ENCODE peak calls at places on chromosome 15, in six cellular contexts. One of them, this sample, is unnamed.

GRCh38 chr15:83919319-83919830 is 265.5 kb downstream of the ADAMTSL3 start:
- DNase-seq in fibroblast of lung: no peak
- DNase-seq in stomach: no peak
- DNase-seq in thoracic aorta: no peak
- DNase-seq in HCT116: no peak
- DNase-seq in heart left ventricle: no peak
- DNase-seq in this sample: no peak

GRCh38 chr15:91985297-91985696 is 131.8 kb downstream of the SLCO3A1 start:
- DNase-seq in stomach: no peak
- DNase-seq in thoracic aorta: no peak
- DNase-seq in HCT116: no peak
- DNase-seq in fibroblast of lung: no peak
- DNase-seq in heart left ventricle: no peak
- DNase-seq in this sample: no peak

GRCh38 chr15:77584201-77584600 is 48.5 kb downstream of the LINGO1 start:
- DNase-seq in HCT116: no peak
- DNase-seq in thoracic aorta: no peak
- DNase-seq in stomach: no peak
- DNase-seq in fibroblast of lung: no peak
- DNase-seq in heart left ventricle: no peak
- DNase-seq in this sample: no peak

GRCh38 chr15:39691229-39691628 is 91.4 kb downstream of the FSIP1 start:
- DNase-seq in stomach: no peak
- DNase-seq in heart left ventricle: no peak
- DNase-seq in HCT116: no peak
- DNase-seq in fibroblast of lung: no peak
- DNase-seq in thoracic aorta: no peak
- DNase-seq in this sample: no peak

GRCh38 chr15:29346998-29347397 is 77.4 kb upstream of the NSMCE3 start:
- DNase-seq in stomach: no peak
- DNase-seq in heart left ventricle: no peak
- DNase-seq in fibroblast of lung: no peak
- DNase-seq in thoracic aorta: no peak
- DNase-seq in HCT116: no peak
- DNase-seq in this sample: no peak

GRCh38 chr15:34886134-34886533 is 83.4 kb downstream of the AQR start:
- DNase-seq in thoracic aorta: no peak
- DNase-seq in stomach: no peak
- DNase-seq in heart left ventricle: no peak
- DNase-seq in HCT116: no peak
- DNase-seq in fibroblast of lung: peak
- DNase-seq in this sample: no peak

GRCh38 chr15:90519688-90520087 is 10.0 kb upstream of the CRTC3 start:
- DNase-seq in thoracic aorta: no peak
- DNase-seq in HCT116: no peak
- DNase-seq in stomach: no peak
- DNase-seq in heart left ventricle: no peak
- DNase-seq in fibroblast of lung: peak
- DNase-seq in this sample: no peak

GRCh38 chr15:27017168-27017809 is 46.3 kb downstream of the GABRG3 start:
- DNase-seq in thoracic aorta: no peak
- DNase-seq in heart left ventricle: no peak
- DNase-seq in HCT116: no peak
- DNase-seq in fibroblast of lung: peak
- DNase-seq in stomach: peak
- DNase-seq in this sample: no peak

GRCh38 chr15:68265674-68266073 is 11.9 kb upstream of the FEM1B start:
- DNase-seq in thoracic aorta: no peak
- DNase-seq in HCT116: no peak
- DNase-seq in heart left ventricle: no peak
- DNase-seq in stomach: no peak
- DNase-seq in fibroblast of lung: no peak
- DNase-seq in this sample: no peak
- H3K27ac ChIP-seq in thoracic aorta: no peak
- H3K27ac ChIP-seq in HCT116: no peak
- H3K27ac ChIP-seq in heart left ventricle: no peak
- H3K27ac ChIP-seq in stomach: no peak
- H3K27ac ChIP-seq in fibroblast of lung: no peak
- H3K27ac ChIP-seq in this sample: no peak

GRCh38 chr15:33313491-33313890 is 2.7 kb downstream of the RYR3 start:
- DNase-seq in stomach: no peak
- DNase-seq in fibroblast of lung: no peak
- DNase-seq in thoracic aorta: no peak
- DNase-seq in HCT116: no peak
- DNase-seq in heart left ventricle: no peak
- DNase-seq in this sample: peak
- H3K27ac ChIP-seq in stomach: no peak
- H3K27ac ChIP-seq in fibroblast of lung: no peak
- H3K27ac ChIP-seq in thoracic aorta: no peak
- H3K27ac ChIP-seq in HCT116: no peak
- H3K27ac ChIP-seq in heart left ventricle: no peak
- H3K27ac ChIP-seq in this sample: no peak

GRCh38 chr15:32956006-32956405 is 238.2 kb downstream of the GREM1 start:
- DNase-seq in fibroblast of lung: peak
- DNase-seq in stomach: no peak
- DNase-seq in heart left ventricle: no peak
- DNase-seq in HCT116: peak
- DNase-seq in thoracic aorta: no peak
- DNase-seq in this sample: no peak

GRCh38 chr15:32957219-32957618 is 237.3 kb downstream of the FMN1 start:
- DNase-seq in thoracic aorta: no peak
- DNase-seq in heart left ventricle: no peak
- DNase-seq in stomach: no peak
- DNase-seq in HCT116: no peak
- DNase-seq in fibroblast of lung: no peak
- DNase-seq in this sample: no peak

GRCh38 chr15:32952901-32953889 is 235.4 kb downstream of the GREM1 start:
- DNase-seq in heart left ventricle: no peak
- DNase-seq in fibroblast of lung: peak
- DNase-seq in thoracic aorta: no peak
- DNase-seq in stomach: no peak
- DNase-seq in HCT116: no peak
- DNase-seq in this sample: no peak

GRCh38 chr15:32959077-32959476 is 235.4 kb downstream of the FMN1 start:
- DNase-seq in stomach: no peak
- DNase-seq in HCT116: no peak
- DNase-seq in thoracic aorta: no peak
- DNase-seq in fibroblast of lung: peak
- DNase-seq in heart left ventricle: no peak
- DNase-seq in this sample: no peak
- H3K27ac ChIP-seq in stomach: no peak
- H3K27ac ChIP-seq in HCT116: no peak
- H3K27ac ChIP-seq in thoracic aorta: no peak
- H3K27ac ChIP-seq in fibroblast of lung: no peak
- H3K27ac ChIP-seq in heart left ventricle: no peak
- H3K27ac ChIP-seq in this sample: peak

GRCh38 chr15:88218557-88219214 is 37.9 kb downstream of the NTRK3 start:
- DNase-seq in HCT116: no peak
- DNase-seq in thoracic aorta: no peak
- DNase-seq in fibroblast of lung: no peak
- DNase-seq in heart left ventricle: no peak
- DNase-seq in stomach: no peak
- DNase-seq in this sample: no peak
- H3K27ac ChIP-seq in HCT116: no peak
- H3K27ac ChIP-seq in thoracic aorta: no peak
- H3K27ac ChIP-seq in fibroblast of lung: no peak
- H3K27ac ChIP-seq in heart left ventricle: no peak
- H3K27ac ChIP-seq in stomach: no peak
- H3K27ac ChIP-seq in this sample: no peak